ENCODE peak calls at places on chromosomes 6 and 20, in ten cellular contexts. J is cardiac muscle cell; S is right atrium auricular region; A is brain microvascular endothelial cell; U is dorsolateral prefrontal cortex; N is CD8-positive, alpha-beta T cell; Q is upper lobe of right lung; M is A549; Y is sigmoid colon; Z is thoracic aorta. E is an unnamed sample.

GRCh38 chr6:79601020-79601609 is 30.0 kb upstream of the SH3BGRL2 start:
- DNase-seq in N (no peak), Y (no peak), Q (no peak), A (peak), M (peak), J (peak), Z (no peak), S (no peak), U (no peak), E (no peak)

GRCh38 chr6:37547564-37548061 is 47.9 kb upstream of the CCDC167 start:
- DNase-seq in S (no peak), M (no peak), A (peak), Q (no peak), Y (no peak), N (no peak), J (peak), U (no peak), Z (no peak), E (peak)

GRCh38 chr20:32067234-32067821 is 15.3 kb downstream of the HCK start:
- DNase-seq in U (no peak), N (no peak), M (peak), Q (no peak), S (no peak), Z (no peak), Y (no peak), J (peak), A (peak), E (no peak)

GRCh38 chr6:108947114-108947854 is 99.1 kb downstream of the ARMC2 start:
- DNase-seq in M (peak), N (no peak), Q (no peak), J (peak), U (no peak), Z (no peak), S (no peak), Y (no peak), A (peak), E (no peak)

GRCh38 chr6:56536536-56536935 is 106.2 kb downstream of the DST start:
- DNase-seq in U (no peak), Q (no peak), J (no peak), N (no peak), Y (no peak), Z (no peak), M (no peak), S (no peak), A (no peak), E (no peak)

GRCh38 chr6:20084411-20084810 is 127.9 kb downstream of the MBOAT1 start:
- DNase-seq in N (no peak), S (no peak), Y (no peak), Z (no peak), J (no peak), M (no peak), Q (no peak), A (no peak), U (no peak), E (no peak)

GRCh38 chr6:29345380-29345779 is 23.3 kb downstream of the OR5V1 start:
- DNase-seq in A (no peak), Y (no peak), Z (no peak), U (no peak), Q (no peak), J (no peak), M (no peak), N (no peak), S (no peak), E (no peak)

GRCh38 chr20:17761612-17762011 is 61.8 kb downstream of the BANF2 start:
- DNase-seq in Q (no peak), J (peak), A (peak), Z (no peak), U (no peak), Y (no peak), S (no peak), M (no peak), N (no peak), E (no peak)

GRCh38 chr20:6053776-6054688 is at the start of gene LRRN4:
- DNase-seq in Y (no peak), U (no peak), M (no peak), J (peak), S (no peak), N (no peak), A (no peak), Q (peak), Z (no peak), E (no peak)

GRCh38 chr20:12177657-12178293 is 260.1 kb downstream of the BTBD3 start:
- DNase-seq in M (no peak), J (no peak), S (no peak), U (no peak), Z (no peak), A (no peak), Y (no peak), Q (no peak), N (no peak), E (no peak)

GRCh38 chr6:157314705-157315321 is 8.5 kb downstream of the TMEM242 start:
- DNase-seq in Z (no peak), M (peak), U (no peak), J (peak), Q (no peak), Y (no peak), A (peak), S (no peak), N (no peak), E (no peak)

GRCh38 chr6:163340201-163340887 is 74.2 kb upstream of the QKI start:
- DNase-seq in A (no peak), J (no peak), S (no peak), U (no peak), Y (no peak), N (no peak), Z (no peak), M (no peak), Q (no peak), E (no peak)

GRCh38 chr6:152071843-152072242 is 264.4 kb downstream of the ESR1 start:
- DNase-seq in Y (no peak), U (no peak), Z (no peak), J (no peak), M (no peak), A (peak), N (no peak), S (no peak), Q (no peak), E (no peak)

GRCh38 chr20:35599776-35600120 is 15.9 kb upstream of the SPAG4 start:
- DNase-seq in Y (no peak), Z (no peak), U (no peak), Q (no peak), M (no peak), A (no peak), J (no peak), N (no peak), S (no peak), E (no peak)

GRCh38 chr6:48511382-48511781 is 400.4 kb upstream of the PTCHD4 start:
- DNase-seq in A (no peak), Y (no peak), S (no peak), Q (no peak), J (no peak), U (no peak), M (no peak), Z (no peak), N (no peak), E (no peak)

GRCh38 chr6:70847091-70847490 is 109.8 kb downstream of the B3GAT2 start:
- DNase-seq in Q (no peak), U (no peak), Z (no peak), Y (no peak), J (no peak), N (no peak), S (no peak), M (no peak), A (no peak), E (no peak)

GRCh38 chr6:106520711-106521367 is 108.5 kb downstream of the RTN4IP1 start:
- DNase-seq in Z (no peak), S (no peak), U (no peak), N (peak), M (no peak), Q (peak), J (no peak), Y (no peak), A (no peak), E (no peak)

GRCh38 chr6:81612136-81612535 is 140.3 kb downstream of the TENT5A start:
- DNase-seq in N (no peak), Q (no peak), Y (no peak), M (no peak), A (no peak), Z (no peak), U (no peak), J (no peak), S (no peak), E (no peak)

GRCh38 chr20:23636182-23636907 is 1.4 kb downstream of the CST3 start:
- DNase-seq in M (no peak), Z (no peak), U (no peak), S (no peak), N (no peak), Y (no peak), A (no peak), J (no peak), Q (no peak), E (no peak)

GRCh38 chr20:45254867-45255266 is 503 bp upstream of the SLPI start:
- DNase-seq in A (no peak), N (no peak), Z (no peak), S (no peak), U (no peak), Q (no peak), Y (no peak), M (peak), J (peak), E (no peak)

GRCh38 chr20:2708073-2708415 is 15.5 kb downstream of the EBF4 start:
- DNase-seq in Q (no peak), M (no peak), A (no peak), S (peak), J (no peak), Z (no peak), U (no peak), N (no peak), Y (no peak), E (no peak)

GRCh38 chr20:62219992-62220665 is at the start of gene HRH3:
- DNase-seq in A (no peak), M (no peak), N (no peak), U (no peak), S (no peak), Q (no peak), J (peak), Z (no peak), Y (no peak), E (no peak)

GRCh38 chr6:46220351-46221220 is 49.8 kb upstream of the ENPP5 start:
- DNase-seq in S (no peak), M (no peak), J (peak), Q (no peak), Y (no peak), Z (no peak), N (no peak), U (no peak), A (no peak), E (no peak)

GRCh38 chr6:6654599-6655575 is 66.4 kb downstream of the LY86 start:
- DNase-seq in S (peak), Z (no peak), J (peak), U (no peak), Y (no peak), N (no peak), Q (no peak), A (peak), M (no peak), E (no peak)

GRCh38 chr6:27814665-27815424 is 97.4 kb downstream of the OR2B2 start:
- DNase-seq in J (peak), U (no peak), S (peak), Z (peak), N (no peak), Y (peak), Q (no peak), A (peak), M (peak), E (no peak)

GRCh38 chr6:110999634-111000270 is 17.9 kb downstream of the RPF2 start:
- DNase-seq in Q (no peak), N (no peak), S (no peak), U (no peak), M (peak), Y (no peak), A (no peak), J (peak), Z (no peak), E (no peak)
- TF ChIP-seq CTCF in Q (peak), N (peak), S (no peak), U (peak), M (peak), Y (no peak), A (peak), J (peak), Z (no peak), E (peak)

GRCh38 chr6:170172406-170172805 is 118.5 kb downstream of the DLL1 start:
- DNase-seq in Y (no peak), N (no peak), A (no peak), U (peak), J (no peak), S (no peak), Q (no peak), M (no peak), Z (no peak), E (no peak)
- H3K4me3 ChIP-seq in Y (no peak), N (no peak), A (no peak), U (no peak), J (no peak), S (no peak), Q (no peak), M (no peak), Z (no peak), E (no peak)

GRCh38 chr20:63737690-63737939 is 1.2 kb downstream of the LIME1 start:
- DNase-seq in N (no peak), Z (no peak), J (no peak), Y (no peak), Q (no peak), M (no peak), U (no peak), A (no peak), S (no peak), E (no peak)
- H3K27ac ChIP-seq in N (peak), Z (no peak), J (no peak), Y (no peak), Q (peak), M (no peak), U (no peak), A (no peak), S (no peak), E (no peak)

GRCh38 chr6:143538374-143538773 is 26.9 kb upstream of the FUCA2 start:
- DNase-seq in A (no peak), U (no peak), S (no peak), J (no peak), Q (no peak), N (no peak), M (no peak), Z (no peak), Y (no peak), E (no peak)

GRCh38 chr6:143535189-143535614 is 23.7 kb upstream of the FUCA2 start:
- DNase-seq in Q (no peak), N (no peak), Y (no peak), S (no peak), J (no peak), Z (no peak), U (no peak), A (no peak), M (no peak), E (no peak)

GRCh38 chr6:143539106-143539505 is 27.6 kb upstream of the FUCA2 start:
- DNase-seq in S (no peak), U (no peak), Q (no peak), N (no peak), A (no peak), Y (no peak), M (no peak), J (no peak), Z (no peak), E (no peak)

GRCh38 chr6:143536461-143536865 is 24.9 kb upstream of the FUCA2 start:
- DNase-seq in J (peak), N (peak), A (no peak), Q (peak), M (peak), S (no peak), Y (no peak), U (no peak), Z (no peak), E (no peak)

GRCh38 chr6:143536866-143537691 is 25.6 kb upstream of the FUCA2 start:
- DNase-seq in A (peak), U (no peak), S (no peak), Z (no peak), Y (peak), J (peak), M (peak), Q (peak), N (peak), E (peak)
- TF ChIP-seq CTCF in A (peak), U (peak), S (peak), Z (peak), Y (no peak), J (peak), M (peak), Q (peak), N (peak), E (no peak)

GRCh38 chr6:11380549-11380948 is 148.1 kb upstream of the NEDD9 start:
- DNase-seq in U (no peak), S (no peak), M (no peak), J (no peak), N (no peak), Y (no peak), Q (no peak), Z (no peak), A (no peak), E (no peak)
- H3K4me3 ChIP-seq in U (no peak), S (no peak), M (no peak), J (no peak), N (no peak), Y (no peak), Q (peak), Z (no peak), A (no peak), E (no peak)

DNA sequence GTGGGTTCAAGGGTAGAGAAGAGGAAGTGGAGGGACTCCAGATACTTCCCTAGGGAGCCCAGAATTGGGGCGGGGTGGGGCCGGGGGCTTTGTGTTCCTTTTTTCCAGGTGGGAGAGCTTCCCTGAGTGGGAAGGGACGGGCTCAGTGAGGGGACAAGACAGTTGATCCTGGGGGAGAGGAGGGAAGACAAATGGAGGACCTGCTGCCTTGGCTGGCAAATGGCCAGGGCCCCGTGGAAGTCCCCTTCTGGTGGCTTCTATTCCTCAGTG is 2.6 kb downstream of the CTSZ start:
- DNase-seq in N (no peak), J (no peak), U (no peak), S (no peak), Q (peak), A (no peak), Y (peak), M (no peak), Z (no peak), E (peak)
- H3K27ac ChIP-seq in N (no peak), J (no peak), U (peak), S (peak), Q (peak), A (no peak), Y (peak), M (no peak), Z (no peak), E (peak)

DNA sequence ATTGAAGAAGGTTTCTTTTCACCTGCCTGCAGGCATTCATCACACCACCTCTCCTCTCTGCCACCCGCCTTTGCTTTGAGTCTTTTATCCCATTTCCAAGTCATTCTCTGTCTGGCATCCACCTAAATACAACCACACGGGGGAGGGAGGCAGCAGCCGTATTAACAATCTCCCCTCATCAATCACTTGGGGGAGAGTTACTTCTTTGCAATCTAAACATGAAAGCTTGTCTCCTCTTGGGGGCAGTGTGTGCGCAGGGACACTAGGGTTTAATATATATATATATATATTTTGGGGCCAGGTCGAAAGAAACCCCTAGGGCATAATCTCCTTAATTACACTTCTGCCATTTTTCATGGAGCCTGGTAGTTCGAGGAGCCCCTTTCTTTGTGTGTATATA is 214.5 kb downstream of the TSHZ2 start:
- DNase-seq in Y (no peak), N (no peak), Q (no peak), A (no peak), S (no peak), Z (no peak), U (no peak), J (no peak), M (no peak), E (no peak)
- TF ChIP-seq CTCF in Y (no peak), N (no peak), Q (no peak), A (no peak), S (no peak), Z (no peak), U (no peak), J (no peak), M (no peak), E (no peak)

GRCh38 chr6:473759-474453 is 82.4 kb downstream of the IRF4 start:
- DNase-seq in Z (no peak), N (no peak), Y (no peak), Q (no peak), U (no peak), S (no peak), J (no peak), M (no peak), A (no peak), E (no peak)

GRCh38 chr6:470051-470900 is 78.7 kb downstream of the IRF4 start:
- DNase-seq in Z (no peak), U (no peak), A (no peak), N (no peak), J (no peak), S (no peak), M (no peak), Q (no peak), Y (no peak), E (no peak)

GRCh38 chr6:467671-468082 is 76.1 kb downstream of the IRF4 start:
- DNase-seq in M (no peak), A (no peak), N (no peak), S (peak), Y (no peak), U (no peak), Z (no peak), J (no peak), Q (no peak), E (no peak)

GRCh38 chr6:473356-473755 is 81.8 kb downstream of the IRF4 start:
- DNase-seq in M (no peak), U (no peak), J (no peak), Q (no peak), Y (no peak), S (no peak), Z (no peak), N (no peak), A (no peak), E (no peak)

DNA sequence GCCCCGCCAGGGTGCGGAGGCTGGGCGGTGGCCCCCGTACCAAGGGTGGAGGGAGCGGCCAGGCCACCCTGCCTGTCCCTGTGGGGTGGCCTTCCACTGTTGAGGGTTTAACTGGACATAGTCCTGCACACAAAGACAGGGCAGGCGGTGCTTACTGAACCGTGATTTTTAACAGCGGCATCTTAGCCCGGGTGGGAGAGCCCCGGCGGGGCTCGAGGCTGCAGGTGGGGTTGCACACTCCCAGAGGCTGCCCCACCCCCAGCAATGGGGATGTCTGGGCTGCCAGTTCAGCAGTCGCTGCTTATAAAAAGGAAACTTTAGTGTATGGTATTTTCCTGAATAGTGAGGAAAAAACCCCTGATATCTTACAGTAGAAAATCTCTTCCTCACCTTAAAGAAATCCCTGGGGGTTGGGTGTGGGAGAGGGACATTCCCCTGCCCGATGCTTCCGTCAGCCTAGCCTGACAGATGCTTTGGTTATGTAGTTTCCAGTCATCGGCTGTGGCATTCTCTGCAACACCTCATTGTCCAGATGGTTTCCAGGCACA is 79.4 kb downstream of the IRF4 start:
- DNase-seq in M (no peak), A (no peak), N (no peak), Y (no peak), Z (no peak), Q (no peak), U (no peak), J (no peak), S (no peak), E (no peak)
- H3K4me3 ChIP-seq in M (no peak), A (no peak), N (no peak), Y (no peak), Z (no peak), Q (no peak), U (no peak), J (no peak), S (no peak), E (no peak)

DNA sequence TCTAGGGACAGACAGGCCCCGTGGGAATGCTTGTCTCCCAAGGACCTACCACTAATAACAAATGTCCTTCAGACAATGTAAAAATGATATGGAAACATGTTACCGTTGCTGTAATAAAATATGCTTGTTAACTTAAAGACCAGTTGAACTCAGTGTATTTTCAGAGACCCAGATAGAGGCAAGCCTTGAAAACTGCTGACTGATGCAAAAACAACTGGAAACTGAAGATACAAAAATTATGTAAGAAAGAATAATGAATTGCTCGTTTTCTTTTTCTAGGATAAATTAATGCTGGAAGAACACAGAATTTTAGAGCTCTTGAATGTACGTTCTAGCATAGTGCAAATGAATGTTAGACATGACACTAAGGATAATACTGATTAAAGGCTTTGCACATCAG is 311.5 kb upstream of the MAN1A1 start:
- DNase-seq in S (no peak), Z (no peak), N (no peak), Q (no peak), M (no peak), Y (no peak), U (no peak), A (no peak), J (no peak), E (no peak)
- H3K27ac ChIP-seq in S (no peak), Z (no peak), N (no peak), Q (no peak), M (no peak), Y (no peak), U (no peak), A (no peak), J (no peak), E (no peak)

DNA sequence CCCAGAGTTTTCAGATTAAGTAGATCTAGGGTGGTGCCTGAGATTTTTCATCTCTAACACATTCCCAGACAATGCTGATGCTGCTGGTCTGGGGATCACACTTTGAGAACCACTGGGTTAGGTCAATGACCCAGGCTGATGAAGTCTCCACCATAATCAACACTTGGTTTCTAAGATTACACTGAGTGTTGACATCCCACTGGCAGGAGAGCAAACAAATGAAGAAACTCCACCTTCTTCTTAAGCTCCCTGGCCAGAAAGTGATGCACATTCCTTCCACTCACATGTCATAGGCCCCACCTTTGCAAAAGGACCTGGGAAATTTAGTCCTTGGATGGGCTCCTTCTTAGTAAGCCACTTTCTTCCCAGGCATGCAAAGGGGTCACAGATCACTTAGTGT is 53.0 kb downstream of the MAFB start:
- DNase-seq in N (no peak), Q (no peak), Y (no peak), M (no peak), U (no peak), J (no peak), Z (no peak), A (no peak), S (peak), E (no peak)
- TF ChIP-seq CTCF in N (no peak), Q (no peak), Y (no peak), M (no peak), U (no peak), J (no peak), Z (no peak), A (no peak), S (no peak), E (no peak)